ENCODE peak calls at places on chromosomes 1 and 21, in seven cellular contexts. A is GM19239; F is astrocyte of the spinal cord; Y is activated CD8-positive, alpha-beta T cell treated with anti-CD3 and anti-CD28 coated beads, Interleukin-2, amount 10 ng/mL, durations not matched to agents 7 days and 5 days; U is T47D; P is activated T-cell treated with anti-CD3 and anti-CD28 coated beads, Interleukin-2, amount 50 U/mL, for 4 hours; W is stimulated activated effector memory CD8-positive, alpha-beta T cell treated with anti-CD3 and anti-CD28 coated beads, Interleukin-12 subunit alpha, Interleukin-12 subunit beta, amount 100 ng/mL, for 72 hours. O is an unnamed sample.

GRCh38 chr1:47577310-47578025 is 139.6 kb downstream of the FOXD2 start:
- DNase-seq in A (no peak), F (no peak), Y (no peak), U (no peak), P (no peak), W (no peak), O (no peak)

GRCh38 chr21:42609806-42610205 is 43.6 kb upstream of the PDE9A start:
- DNase-seq in A (no peak), F (no peak), Y (peak; percentile 68), U (no peak), P (no peak), W (no peak), O (no peak)

GRCh38 chr1:205775717-205776056 is 405 bp upstream of the RAB29 start:
- DNase-seq in A (no peak), F (peak; percentile 26), Y (no peak), U (no peak), P (no peak), W (no peak), O (no peak)

GRCh38 chr1:241715956-241716355 is 63.9 kb downstream of the WDR64 start:
- DNase-seq in A (no peak), F (no peak), Y (no peak), U (no peak), P (no peak), W (no peak), O (no peak)

GRCh38 chr1:107710005-107710404 is 255.0 kb downstream of the VAV3 start:
- DNase-seq in A (no peak), F (no peak), Y (no peak), U (no peak), P (no peak), W (no peak), O (no peak)

GRCh38 chr1:224616761-224617409 is 768 bp downstream of the CNIH3 start:
- DNase-seq in A (no peak), F (no peak), Y (no peak), U (no peak), P (no peak), W (no peak), O (no peak)

GRCh38 chr1:171966426-171967220 is 125.3 kb downstream of the DNM3 start:
- DNase-seq in A (no peak), F (no peak), Y (no peak), U (no peak), P (no peak), W (no peak), O (no peak)

GRCh38 chr1:33683913-33684312 is 180.0 kb upstream of the HMGB4 start:
- DNase-seq in A (no peak), F (peak; percentile 68), Y (no peak), U (no peak), P (no peak), W (no peak), O (no peak)

GRCh38 chr1:50236656-50237055 is 127.9 kb downstream of the ELAVL4 start:
- DNase-seq in A (no peak), F (no peak), Y (no peak), U (no peak), P (no peak), W (no peak), O (no peak)

GRCh38 chr1:111334169-111334568 is 43.5 kb downstream of the CHIA start:
- DNase-seq in A (peak; percentile 16), F (peak; percentile 24), Y (peak; percentile 66), U (peak; percentile 21), P (peak; percentile 45), W (no peak), O (no peak)

O was measured in smooth muscle cell of the brain vasculature.